ENCODE peak calls at places on chromosomes 11 and 22, in nine cellular contexts. P, L, X, Y, M, S, O, Z and F are unnamed samples.

GRCh38 chr11:18457435-18457834 is 1.8 kb downstream of the LDHAL6A start:
- DNase-seq in L (no peak), S (no peak), X (no peak), M (peak), O (no peak), Y (no peak), Z (no peak), P (no peak), F (peak)

GRCh38 chr11:60942970-60943565 is 8.9 kb downstream of the SLC15A3 start:
- DNase-seq in X (peak), S (no peak), P (no peak), L (no peak), O (no peak), M (no peak), Z (no peak), Y (no peak), F (peak)

GRCh38 chr11:35364101-35364780 is 55.1 kb downstream of the SLC1A2 start:
- DNase-seq in M (peak), P (no peak), Y (peak), X (no peak), L (peak), O (peak), S (no peak), Z (no peak), F (peak)

GRCh38 chr11:120186799-120187591 is 23.8 kb upstream of the OAF start:
- DNase-seq in Z (no peak), S (no peak), M (no peak), O (no peak), L (no peak), P (no peak), X (no peak), Y (no peak), F (no peak)

GRCh38 chr11:111978028-111978771 is 41.1 kb downstream of the DIXDC1 start:
- DNase-seq in O (peak), L (peak), S (peak), P (no peak), Y (peak), M (peak), Z (no peak), X (no peak), F (no peak)

GRCh38 chr11:3220521-3221407 is 2.2 kb upstream of the MRGPRG start:
- DNase-seq in M (no peak), Y (no peak), Z (no peak), S (no peak), P (no peak), O (no peak), X (no peak), L (no peak), F (no peak)

GRCh38 chr11:24453129-24453723 is 43.6 kb upstream of the LUZP2 start:
- DNase-seq in Y (no peak), M (peak), Z (no peak), L (no peak), S (no peak), P (no peak), X (no peak), O (no peak), F (no peak)

GRCh38 chr11:17744151-17744940 is 9.8 kb downstream of the KCNC1 start:
- DNase-seq in X (no peak), Y (no peak), S (no peak), Z (no peak), O (no peak), M (no peak), P (no peak), L (no peak), F (no peak)

GRCh38 chr11:71940561-71941219 is 11.8 kb downstream of the RNF121 start:
- DNase-seq in O (no peak), S (no peak), M (peak), L (no peak), P (no peak), X (no peak), Z (no peak), Y (peak), F (no peak)

GRCh38 chr22:24028533-24028932 is 17.4 kb downstream of the CABIN1 start:
- DNase-seq in M (no peak), L (no peak), S (no peak), O (no peak), Z (peak), Y (no peak), P (no peak), X (no peak), F (no peak)

GRCh38 chr11:34501500-34501899 is 12.1 kb downstream of the ELF5 start:
- DNase-seq in X (no peak), S (no peak), M (peak), L (peak), Y (peak), O (peak), Z (no peak), P (no peak), F (no peak)

GRCh38 chr11:46363031-46363407 is 15.8 kb downstream of the DGKZ start:
- DNase-seq in X (no peak), Y (no peak), S (peak), O (peak), P (no peak), L (peak), Z (no peak), M (peak), F (peak)

GRCh38 chr22:38009000-38009806 is 24.8 kb upstream of the SOX10 start:
- DNase-seq in P (no peak), O (no peak), M (no peak), Z (no peak), X (no peak), Y (no peak), S (no peak), L (no peak), F (no peak)

GRCh38 chr22:20758688-20759087 is 15.2 kb upstream of the SERPIND1 start:
- DNase-seq in P (no peak), M (no peak), L (no peak), S (no peak), Z (no peak), X (peak), Y (no peak), O (no peak), F (peak)

GRCh38 chr22:31950226-31950625 is 5.9 kb downstream of the YWHAH start:
- DNase-seq in O (no peak), X (no peak), Z (no peak), M (no peak), L (no peak), P (no peak), S (no peak), Y (no peak), F (no peak)

GRCh38 chr22:20946080-20946986 is 20.7 kb upstream of the AIFM3 start:
- DNase-seq in X (no peak), Y (no peak), O (no peak), M (peak), S (no peak), Z (no peak), L (no peak), P (no peak), F (no peak)

GRCh38 chr11:119496453-119496852 is 73.5 kb upstream of the THY1 start:
- DNase-seq in M (no peak), Y (peak), O (no peak), X (no peak), Z (no peak), S (no peak), P (no peak), L (no peak), F (no peak)

GRCh38 chr22:38017272-38017920 is 33.0 kb upstream of the SOX10 start:
- DNase-seq in O (no peak), P (no peak), S (no peak), Y (peak), M (peak), L (peak), X (no peak), Z (no peak), F (peak)

GRCh38 chr22:47393191-47393590 is 630.7 kb downstream of the TBC1D22A start:
- DNase-seq in Y (no peak), P (no peak), L (no peak), Z (no peak), M (no peak), O (no peak), S (no peak), X (no peak), F (no peak)

GRCh38 chr11:135074397-135074998 is 662.5 kb upstream of the B3GAT1 start:
- DNase-seq in S (no peak), X (no peak), Y (no peak), L (no peak), P (no peak), O (no peak), Z (peak), M (no peak), F (no peak)

GRCh38 chr22:48538291-48538820 is 1289.3 kb downstream of the BRD1 start:
- DNase-seq in S (no peak), L (no peak), O (no peak), M (no peak), Y (no peak), X (no peak), P (no peak), Z (no peak), F (no peak)

GRCh38 chr11:68326334-68327215 is 14.2 kb downstream of the LRP5 start:
- DNase-seq in P (no peak), O (no peak), M (no peak), X (no peak), Z (no peak), S (no peak), L (no peak), Y (no peak), F (no peak)

GRCh38 chr11:14386895-14387480 is 28.0 kb upstream of the RRAS2 start:
- DNase-seq in M (peak), O (peak), S (peak), Y (peak), X (no peak), L (peak), P (no peak), Z (no peak), F (no peak)

GRCh38 chr11:130612291-130612802 is 163.9 kb downstream of the ADAMTS15 start:
- DNase-seq in L (no peak), M (no peak), X (no peak), Y (peak), S (no peak), Z (no peak), P (no peak), O (peak), F (no peak)

GRCh38 chr11:107301886-107302285 is 155.7 kb downstream of the CWF19L2 start:
- DNase-seq in X (no peak), S (no peak), M (peak), Z (no peak), P (no peak), O (no peak), L (no peak), Y (no peak), F (no peak)